ENCODE peak calls at places on chromosomes 4 and X, in four cellular contexts. One of them, this sample, is unnamed.

GRCh38 chrX:13383907-13384306 is 64.1 kb upstream of the ATXN3L start:
- DNase-seq in Ammon's horn: no peak
- DNase-seq in NCI-H187: no peak
- DNase-seq in hippocampal formation: no peak
- DNase-seq in this sample: no peak

GRCh38 chr4:83772680-83773079 is 236.8 kb downstream of the GPAT3 start:
- DNase-seq in Ammon's horn: no peak
- DNase-seq in NCI-H187: peak; percentile 4
- DNase-seq in hippocampal formation: no peak
- DNase-seq in this sample: no peak

GRCh38 chr4:140047017-140047640 is 106.9 kb downstream of the MAML3 start:
- DNase-seq in Ammon's horn: peak; percentile 41
- DNase-seq in NCI-H187: no peak
- DNase-seq in hippocampal formation: no peak
- DNase-seq in this sample: no peak

GRCh38 chr4:81454498-81454897 is 17.2 kb downstream of the RASGEF1B start:
- DNase-seq in Ammon's horn: no peak
- DNase-seq in NCI-H187: no peak
- DNase-seq in hippocampal formation: no peak
- DNase-seq in this sample: no peak

GRCh38 chrX:259692-260355 is 21.4 kb upstream of the PLCXD1 start:
- DNase-seq in Ammon's horn: no peak
- DNase-seq in NCI-H187: no peak
- DNase-seq in hippocampal formation: no peak
- DNase-seq in this sample: no peak

GRCh38 chr4:98468744-98469143 is 189.7 kb downstream of the TSPAN5 start:
- DNase-seq in Ammon's horn: peak; percentile 67
- DNase-seq in NCI-H187: no peak
- DNase-seq in hippocampal formation: peak; percentile 33
- DNase-seq in this sample: peak; percentile 58

GRCh38 chr4:148053298-148054003 is 321.6 kb downstream of the ARHGAP10 start:
- DNase-seq in Ammon's horn: no peak
- DNase-seq in NCI-H187: peak; percentile 25
- DNase-seq in hippocampal formation: no peak
- DNase-seq in this sample: no peak

GRCh38 chr4:181006509-181007290 is 1236.5 kb upstream of the TENM3 start:
- DNase-seq in Ammon's horn: no peak
- DNase-seq in NCI-H187: no peak
- DNase-seq in hippocampal formation: no peak
- DNase-seq in this sample: no peak

GRCh38 chr4:113584407-113585150 is 177.0 kb downstream of the CAMK2D start:
- DNase-seq in Ammon's horn: no peak
- DNase-seq in NCI-H187: no peak
- DNase-seq in hippocampal formation: no peak
- DNase-seq in this sample: no peak

GRCh38 chr4:151719045-151719743 is 41.6 kb downstream of the GATB start:
- DNase-seq in Ammon's horn: peak; percentile 69
- DNase-seq in NCI-H187: no peak
- DNase-seq in hippocampal formation: no peak
- DNase-seq in this sample: no peak

GRCh38 chrX:110741213-110741796 is 54.3 kb downstream of the CHRDL1 start:
- DNase-seq in Ammon's horn: no peak
- DNase-seq in NCI-H187: no peak
- DNase-seq in hippocampal formation: no peak
- DNase-seq in this sample: no peak

GRCh38 chr4:100494166-100494565 is 23.7 kb downstream of the EMCN start:
- DNase-seq in Ammon's horn: peak; percentile 12
- DNase-seq in NCI-H187: no peak
- DNase-seq in hippocampal formation: no peak
- DNase-seq in this sample: no peak

GRCh38 chr4:165425629-165426028 is 46.8 kb downstream of the CPE start:
- DNase-seq in Ammon's horn: no peak
- DNase-seq in NCI-H187: no peak
- DNase-seq in hippocampal formation: no peak
- DNase-seq in this sample: no peak

GRCh38 chr4:66097271-66097670 is 427.0 kb upstream of the EPHA5 start:
- DNase-seq in Ammon's horn: no peak
- DNase-seq in NCI-H187: no peak
- DNase-seq in hippocampal formation: no peak
- DNase-seq in this sample: no peak

GRCh38 chr4:20318011-20318898 is 66.5 kb downstream of the SLIT2 start:
- DNase-seq in Ammon's horn: peak; percentile 54
- DNase-seq in NCI-H187: no peak
- DNase-seq in hippocampal formation: peak; percentile 83
- DNase-seq in this sample: peak; percentile 86

GRCh38 chrX:103376118-103376978 is at the start of gene BEX3:
- DNase-seq in Ammon's horn: peak; percentile 80
- DNase-seq in NCI-H187: no peak
- DNase-seq in hippocampal formation: peak; percentile 43
- DNase-seq in this sample: peak; percentile 53

GRCh38 chr4:1309261-1310010 is 19.7 kb downstream of the MAEA start:
- DNase-seq in Ammon's horn: peak; percentile 95
- DNase-seq in NCI-H187: no peak
- DNase-seq in hippocampal formation: peak; percentile 87
- DNase-seq in this sample: peak; percentile 90

GRCh38 chr4:148445071-148445902 is 3.1 kb upstream of the NR3C2 start:
- DNase-seq in Ammon's horn: peak; percentile 64
- DNase-seq in NCI-H187: no peak
- DNase-seq in hippocampal formation: no peak
- DNase-seq in this sample: peak; percentile 53

GRCh38 chr4:146437778-146438177 is 84.0 kb downstream of the SLC10A7 start:
- DNase-seq in Ammon's horn: no peak
- DNase-seq in NCI-H187: no peak
- DNase-seq in hippocampal formation: no peak
- DNase-seq in this sample: no peak

GRCh38 chr4:35342833-35343232 is 901.5 kb downstream of the ARAP2 start:
- DNase-seq in Ammon's horn: no peak
- DNase-seq in NCI-H187: no peak
- DNase-seq in hippocampal formation: no peak
- DNase-seq in this sample: no peak

GRCh38 chr4:6367313-6367945 is 97.8 kb downstream of the WFS1 start:
- DNase-seq in Ammon's horn: no peak
- DNase-seq in NCI-H187: no peak
- DNase-seq in hippocampal formation: no peak
- DNase-seq in this sample: no peak

GRCh38 chr4:74933562-74934015 is 673 bp downstream of the PARM1 start:
- DNase-seq in Ammon's horn: no peak
- DNase-seq in NCI-H187: no peak
- DNase-seq in hippocampal formation: no peak
- DNase-seq in this sample: no peak

GRCh38 chr4:7087036-7087435 is 19.2 kb upstream of the GRPEL1 start:
- DNase-seq in Ammon's horn: no peak
- DNase-seq in NCI-H187: no peak
- DNase-seq in hippocampal formation: no peak
- DNase-seq in this sample: no peak

GRCh38 chr4:54016504-54016903 is 47.9 kb downstream of the CHIC2 start:
- DNase-seq in Ammon's horn: no peak
- DNase-seq in NCI-H187: no peak
- DNase-seq in hippocampal formation: no peak
- DNase-seq in this sample: no peak

GRCh38 chr4:1012031-1012739 is 759 bp downstream of the FGFRL1 start:
- DNase-seq in Ammon's horn: no peak
- DNase-seq in NCI-H187: no peak
- DNase-seq in hippocampal formation: no peak
- DNase-seq in this sample: no peak

GRCh38 chrX:136750364-136750763 is 30.4 kb downstream of the ARHGEF6 start:
- DNase-seq in Ammon's horn: no peak
- DNase-seq in NCI-H187: no peak
- DNase-seq in hippocampal formation: no peak
- DNase-seq in this sample: no peak

GRCh38 chrX:136823175-136823574 is 42.4 kb upstream of the ARHGEF6 start:
- DNase-seq in Ammon's horn: no peak
- DNase-seq in NCI-H187: no peak
- DNase-seq in hippocampal formation: no peak
- DNase-seq in this sample: no peak

GRCh38 chrX:40107291-40108083 is 9.7 kb upstream of the BCOR start:
- DNase-seq in Ammon's horn: no peak
- DNase-seq in NCI-H187: no peak
- DNase-seq in hippocampal formation: no peak
- DNase-seq in this sample: peak; percentile 40